ENCODE peak calls at places on chromosomes 5 and 9, in seven cellular contexts. T is HCT116, N is GM12878, Q is H1, D is HepG2, O is K562, E is SK-N-SH. B is an unnamed sample.

GRCh38 chr5:96279796-96280542 is 153.1 kb downstream of the PCSK1 start:
- DNase-seq in Q (no peak), O (no peak), T (no peak), D (peak; percentile 62), N (peak; percentile 39), E (no peak), B (no peak)

GRCh38 chr9:19643875-19644274 is 145.0 kb downstream of the SLC24A2 start:
- DNase-seq in O (no peak), E (no peak), T (no peak), D (no peak), Q (no peak), N (no peak), B (no peak)

GRCh38 chr5:65481635-65482271 is at the start of gene ADAMTS6:
- DNase-seq in E (peak; percentile 78), O (peak; percentile 79), Q (no peak), N (peak; percentile 55), T (peak; percentile 43), D (peak; percentile 70), B (peak; percentile 6)

GRCh38 chr9:123208626-123209174 is 59.7 kb downstream of the STRBP start:
- DNase-seq in E (no peak), T (no peak), O (no peak), N (no peak), D (no peak), Q (no peak), B (peak; percentile 75)

GRCh38 chr5:57494104-57495098 is 11.8 kb upstream of the ACTBL2 start:
- DNase-seq in D (peak; percentile 13), O (peak; percentile 75), E (no peak), T (peak; percentile 90), Q (no peak), N (peak; percentile 45), B (no peak)

GRCh38 chr9:78297672-78297961 is 692 bp downstream of the PSAT1 start:
- DNase-seq in N (no peak), T (no peak), D (no peak), O (no peak), E (no peak), Q (no peak), B (no peak)

GRCh38 chr5:61123145-61123544 is 39.1 kb downstream of the SMIM15 start:
- DNase-seq in O (no peak), Q (no peak), D (peak; percentile 11), E (no peak), T (no peak), N (no peak), B (no peak)

GRCh38 chr9:117485176-117485575 is 70.3 kb upstream of the ASTN2 start:
- DNase-seq in T (no peak), D (no peak), Q (peak; percentile 34), N (no peak), O (no peak), E (no peak), B (no peak)

GRCh38 chr9:73845954-73846690 is 651.0 kb upstream of the RORB start:
- DNase-seq in E (no peak), N (no peak), T (no peak), O (no peak), D (no peak), Q (peak; percentile 27), B (no peak)

GRCh38 chr5:154276932-154277331 is 86.4 kb downstream of the GALNT10 start:
- DNase-seq in T (no peak), N (no peak), D (no peak), E (no peak), Q (no peak), O (peak; percentile 68), B (no peak)

GRCh38 chr5:84715087-84715486 is 330.4 kb upstream of the EDIL3 start:
- DNase-seq in D (no peak), Q (no peak), T (no peak), N (no peak), O (no peak), E (no peak), B (no peak)

DNA sequence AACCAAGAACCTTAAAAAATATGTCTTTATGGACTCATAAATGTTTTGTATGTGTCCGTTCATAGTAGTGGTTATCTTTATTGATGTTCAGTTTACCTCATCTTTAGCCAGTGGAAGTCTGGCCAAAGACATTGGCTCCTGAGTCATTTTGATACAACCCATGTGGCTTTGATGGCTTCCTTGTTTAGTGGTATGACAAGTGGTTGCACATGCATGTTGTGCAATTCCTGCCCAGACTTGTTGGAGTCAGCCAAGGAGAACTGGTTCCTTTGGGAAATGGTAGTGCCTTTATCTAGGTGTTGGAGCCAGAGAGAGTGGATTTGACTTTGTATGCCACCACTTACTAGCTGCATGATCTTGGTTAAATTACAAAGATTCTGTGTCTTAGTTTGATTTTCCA is 94.3 kb downstream of the RPS23 start:
- DNase-seq in O (no peak), Q (no peak), D (no peak), E (no peak), T (no peak), N (peak; percentile 17), B (no peak)
- TF ChIP-seq JUND in O (no peak), Q (no peak), D (no peak), E (no peak), T (no peak), N (no peak), B (no peak)

DNA sequence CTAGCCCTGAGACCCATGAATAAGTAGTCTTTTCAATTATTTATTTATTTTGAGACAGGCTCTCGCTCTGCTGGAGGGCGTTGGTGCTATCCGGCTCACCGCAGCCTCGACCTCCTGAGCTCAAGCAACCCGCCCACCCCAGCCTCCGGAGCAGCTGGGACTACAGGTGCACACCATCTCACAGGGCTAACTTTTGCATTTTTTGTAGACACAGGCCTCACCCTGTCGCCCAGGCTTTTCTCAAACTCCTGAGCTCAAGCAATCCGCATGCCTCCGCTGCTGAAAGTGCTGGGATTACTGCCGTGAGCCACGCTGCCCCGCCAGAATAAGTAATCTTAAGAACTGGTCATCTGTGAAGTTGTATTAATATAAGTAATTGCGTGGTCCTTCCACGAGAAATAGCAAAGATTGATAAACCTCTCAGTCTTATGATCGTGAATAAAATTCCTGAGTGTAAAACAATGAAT is 1.6 kb downstream of the ANXA2R start:
- DNase-seq in O (no peak), N (no peak), Q (no peak), T (no peak), E (no peak), D (no peak), B (no peak)
- TF ChIP-seq JUND in O (no peak), N (no peak), Q (no peak), T (no peak), E (no peak), D (no peak), B (no peak)

GRCh38 chr9:1013018-1013417 is 36.6 kb downstream of the DMRT3 start:
- DNase-seq in E (no peak), T (no peak), Q (no peak), O (no peak), D (no peak), N (no peak), B (no peak)
- TF ChIP-seq JUND in E (no peak), T (no peak), Q (no peak), O (no peak), D (no peak), N (no peak), B (no peak)

GRCh38 chr5:156584856-156585255 is 257.9 kb downstream of the SGCD start:
- DNase-seq in T (no peak), E (no peak), O (no peak), D (no peak), N (no peak), Q (no peak), B (no peak)
- TF ChIP-seq JUND in T (no peak), E (no peak), O (no peak), D (no peak), N (no peak), Q (no peak), B (no peak)

DNA sequence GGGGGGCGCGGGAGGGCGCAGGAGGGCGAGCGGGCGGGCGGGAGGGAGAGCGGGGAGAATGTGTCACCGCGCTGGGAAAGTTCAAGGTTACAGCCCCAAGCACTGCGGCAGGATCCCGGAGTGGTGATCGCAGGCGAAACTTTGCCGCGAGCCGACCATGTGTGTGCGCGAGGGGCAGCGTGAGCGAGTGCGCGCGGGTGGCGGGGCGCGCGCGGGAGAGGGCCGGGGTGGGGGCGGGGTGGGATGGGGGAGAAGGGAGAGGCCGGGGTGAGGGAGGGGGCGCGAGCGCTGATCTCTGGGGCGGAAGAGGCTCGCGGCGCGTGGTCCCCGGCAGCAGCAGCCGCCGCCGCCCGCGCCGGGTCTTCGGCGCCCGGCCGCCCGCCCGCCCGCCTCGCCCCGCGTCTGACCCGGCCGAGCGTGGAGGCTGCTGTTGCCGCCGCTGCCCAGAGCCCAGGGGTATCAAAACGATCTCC is at the start of gene NFIB:
- DNase-seq in D (peak; percentile 60), E (peak; percentile 88), T (no peak), Q (no peak), O (peak; percentile 46), N (no peak), B (no peak)
- TF ChIP-seq JUND in D (no peak), E (no peak), T (no peak), Q (no peak), O (no peak), N (no peak), B (no peak)

GRCh38 chr5:151773979-151774378 is 2.2 kb downstream of the G3BP1 start:
- DNase-seq in E (no peak), D (no peak), T (no peak), N (no peak), Q (no peak), O (no peak), B (no peak)
- TF ChIP-seq JUND in E (no peak), D (no peak), T (no peak), N (no peak), Q (no peak), O (no peak), B (no peak)

B was measured in T47D.